ENCODE peak calls at places on chromosomes 7 and 10, in eight cellular contexts. X is endodermal cell, B is thyroid gland, E is heart left ventricle, G is colonic mucosa, C is psoas muscle, S is GM23338, K is ovary. J is an unnamed sample.

GRCh38 chr10:67107670-67108069 is 181.8 kb downstream of the LRRTM3 start:
- DNase-seq in E (no peak), K (no peak), G (no peak), C (no peak), X (peak; percentile 45), S (no peak), B (no peak), J (no peak)

GRCh38 chr10:62414359-62414758 is 40.2 kb downstream of the ZNF365 start:
- DNase-seq in B (no peak), C (no peak), K (no peak), E (no peak), X (no peak), G (no peak), S (peak; percentile 37), J (no peak)

GRCh38 chr10:86654411-86655172 is at the start of gene OPN4:
- DNase-seq in S (no peak), B (no peak), G (no peak), K (no peak), C (no peak), X (peak; percentile 36), E (peak; percentile 27), J (no peak)

GRCh38 chr10:7797582-7797981 is 9.6 kb downstream of the ATP5F1C start:
- DNase-seq in S (no peak), X (no peak), B (no peak), G (no peak), K (no peak), C (peak; percentile 83), E (peak; percentile 70), J (no peak)

GRCh38 chr10:125130886-125131285 is 29.5 kb downstream of the CTBP2 start:
- DNase-seq in G (no peak), C (no peak), B (no peak), K (peak; percentile 16), S (no peak), E (no peak), X (no peak), J (no peak)

GRCh38 chr7:72334066-72334465 is 78.1 kb downstream of the CALN1 start:
- DNase-seq in B (no peak), S (peak; percentile 64), X (no peak), G (no peak), E (no peak), C (no peak), K (no peak), J (no peak)

GRCh38 chr7:24401628-24402593 is 117.9 kb downstream of the NPY start:
- DNase-seq in G (no peak), K (no peak), X (no peak), C (no peak), B (no peak), S (no peak), E (no peak), J (no peak)

GRCh38 chr10:5685764-5686240 is 1.2 kb downstream of the TASOR2 start:
- DNase-seq in C (no peak), E (no peak), B (no peak), K (no peak), X (no peak), G (no peak), S (no peak), J (no peak)

GRCh38 chr10:70774810-70775678 is 10.1 kb downstream of the TBATA start:
- DNase-seq in X (peak; percentile 31), G (peak; percentile 37), C (no peak), E (no peak), S (no peak), K (no peak), B (peak; percentile 66), J (peak; percentile 67)

GRCh38 chr10:12501324-12501723 is 152.0 kb downstream of the CAMK1D start:
- DNase-seq in G (peak; percentile 21), X (no peak), K (no peak), B (no peak), E (no peak), C (no peak), S (no peak), J (no peak)

GRCh38 chr7:147971606-147972005 is 619.0 kb upstream of the C7orf33 start:
- DNase-seq in G (no peak), E (no peak), C (no peak), K (no peak), B (no peak), X (no peak), S (no peak), J (no peak)

GRCh38 chr10:72096115-72097000 is 8.0 kb upstream of the SPOCK2 start:
- DNase-seq in E (no peak), K (no peak), G (no peak), X (no peak), C (no peak), B (no peak), S (no peak), J (no peak)

GRCh38 chr7:4738711-4739527 is 36.5 kb upstream of the AP5Z1 start:
- DNase-seq in E (peak; percentile 73), K (no peak), G (no peak), S (peak; percentile 59), C (no peak), B (peak; percentile 75), X (peak; percentile 89), J (no peak)

GRCh38 chr10:96345250-96345649 is 13.6 kb downstream of the OPALIN start:
- DNase-seq in G (no peak), B (no peak), S (peak; percentile 38), K (no peak), E (no peak), C (no peak), X (peak; percentile 83), J (no peak)

GRCh38 chr7:140672382-140673062 is at the start of gene ADCK2:
- DNase-seq in X (peak; percentile 87), E (peak; percentile 46), B (peak; percentile 63), S (peak; percentile 84), C (no peak), K (peak; percentile 71), G (peak; percentile 81), J (peak; percentile 59)

GRCh38 chr10:93435061-93435491 is 47.1 kb downstream of the MYOF start:
- DNase-seq in E (no peak), G (no peak), X (no peak), K (no peak), B (no peak), C (no peak), S (no peak), J (no peak)
- H3K4me1 ChIP-seq in E (peaks cover 47% of the 10 kb centered on the region), G (no peaks in the 10 kb centered on the region), X (peaks cover 17% of the 10 kb centered on the region), K (peaks cover 20% of the 10 kb centered on the region), B (peaks cover 64% of the 10 kb centered on the region), C (peaks cover 22% of the 10 kb centered on the region), S (peaks cover 37% of the 10 kb centered on the region), J (peaks cover 22% of the 10 kb centered on the region)

GRCh38 chr10:133273534-133274143 is 3.0 kb downstream of the ADAM8 start:
- DNase-seq in S (no peak), K (no peak), X (no peak), C (no peak), E (no peak), G (no peak), B (no peak), J (no peak)

GRCh38 chr10:133276435-133277201 is at the start of gene ADAM8:
- DNase-seq in B (peak; percentile 74), X (peak; percentile 93), E (no peak), C (peak; percentile 62), S (peak; percentile 88), K (no peak), G (no peak), J (no peak)

GRCh38 chr10:133276100-133276434 is 601 bp downstream of the ADAM8 start:
- DNase-seq in E (no peak), G (no peak), K (no peak), X (no peak), B (no peak), S (no peak), C (no peak), J (no peak)

GRCh38 chr10:133275683-133276092 is 980 bp downstream of the ADAM8 start:
- DNase-seq in B (no peak), G (no peak), K (no peak), S (no peak), C (no peak), X (no peak), E (no peak), J (no peak)

GRCh38 chr10:133274751-133275682 is 1.7 kb downstream of the ADAM8 start:
- DNase-seq in E (no peak), B (no peak), C (no peak), G (no peak), K (no peak), X (no peak), S (no peak), J (no peak)
- H3K4me1 ChIP-seq in E (peaks cover 12% of the 10 kb centered on the region), B (peaks cover 12% of the 10 kb centered on the region), C (no peaks in the 10 kb centered on the region), G (peaks cover 4% of the 10 kb centered on the region), K (no peaks in the 10 kb centered on the region), X (peaks cover 4% of the 10 kb centered on the region), S (no peaks in the 10 kb centered on the region), J (peaks cover 6% of the 10 kb centered on the region)

GRCh38 chr10:117253908-117254307 is 13.0 kb downstream of the SLC18A2 start:
- DNase-seq in B (peak; percentile 25), E (no peak), K (no peak), C (no peak), X (peak; percentile 60), S (no peak), G (no peak), J (no peak)

GRCh38 chr10:117246997-117247667 is 6.2 kb downstream of the SLC18A2 start:
- DNase-seq in C (no peak), B (no peak), S (no peak), X (no peak), G (no peak), E (no peak), K (no peak), J (no peak)

GRCh38 chr10:117250409-117250808 is 9.5 kb downstream of the SLC18A2 start:
- DNase-seq in K (no peak), S (peak; percentile 16), C (no peak), B (no peak), G (no peak), E (no peak), X (no peak), J (no peak)

GRCh38 chr10:117248700-117249465 is 8.0 kb downstream of the SLC18A2 start:
- DNase-seq in S (no peak), K (no peak), B (no peak), X (no peak), C (no peak), E (no peak), G (no peak), J (no peak)

GRCh38 chr10:117249493-117250093 is 8.7 kb downstream of the SLC18A2 start:
- DNase-seq in S (no peak), X (no peak), C (no peak), B (no peak), G (no peak), E (no peak), K (no peak), J (no peak)
- H3K4me1 ChIP-seq in S (peaks cover 7% of the 10 kb centered on the region), X (peaks cover 4% of the 10 kb centered on the region), C (no peaks in the 10 kb centered on the region), B (peaks cover 5% of the 10 kb centered on the region), G (no peaks in the 10 kb centered on the region), E (no peaks in the 10 kb centered on the region), K (no peaks in the 10 kb centered on the region), J (no peaks in the 10 kb centered on the region)

GRCh38 chr10:79185796-79186374 is 117.1 kb downstream of the ZMIZ1 start:
- DNase-seq in G (no peak), B (no peak), X (no peak), S (no peak), C (no peak), K (no peak), E (no peak), J (no peak)

GRCh38 chr10:79185067-79185774 is 116.5 kb downstream of the ZMIZ1 start:
- DNase-seq in X (no peak), S (peak; percentile 72), E (no peak), C (no peak), K (peak; percentile 78), B (no peak), G (no peak), J (no peak)

GRCh38 chr10:79188154-79188763 is 119.5 kb downstream of the ZMIZ1 start:
- DNase-seq in G (peak; percentile 74), K (no peak), C (no peak), S (no peak), X (no peak), E (no peak), B (no peak), J (no peak)

GRCh38 chr10:79187545-79187940 is 118.8 kb downstream of the ZMIZ1 start:
- DNase-seq in G (no peak), S (no peak), X (no peak), B (no peak), E (no peak), C (no peak), K (no peak), J (no peak)

GRCh38 chr10:79186742-79187544 is 118.2 kb downstream of the ZMIZ1 start:
- DNase-seq in E (no peak), B (no peak), X (no peak), S (no peak), C (no peak), K (no peak), G (no peak), J (no peak)
- H3K4me1 ChIP-seq in E (peaks cover 90% of the 10 kb centered on the region), B (peaks cover 95% of the 10 kb centered on the region), X (peaks cover 8% of the 10 kb centered on the region), S (peaks cover 12% of the 10 kb centered on the region), C (peaks cover 35% of the 10 kb centered on the region), K (peaks cover 53% of the 10 kb centered on the region), G (peaks cover 14% of the 10 kb centered on the region), J (peaks cover 6% of the 10 kb centered on the region)

J was measured in prostate gland.